ENCODE peak calls at places on chromosome 1, in eight cellular contexts. One of them, this sample, is unnamed.

GRCh38 chr1:57605933-57606332 is 182.1 kb upstream of the DAB1 start:
- DNase-seq in type B pancreatic cell: no peak
- DNase-seq in AG09309: no peak
- DNase-seq in foreskin keratinocyte: no peak
- DNase-seq in tibial nerve: no peak
- DNase-seq in IMR-90: no peak
- DNase-seq in thoracic aorta: no peak
- DNase-seq in GM10248: no peak
- DNase-seq in this sample: no peak

GRCh38 chr1:16175610-16176553 is 20.0 kb upstream of the EPHA2 start:
- DNase-seq in type B pancreatic cell: no peak
- DNase-seq in AG09309: peak
- DNase-seq in foreskin keratinocyte: no peak
- DNase-seq in tibial nerve: peak
- DNase-seq in IMR-90: peak
- DNase-seq in thoracic aorta: peak
- DNase-seq in GM10248: no peak
- DNase-seq in this sample: no peak

GRCh38 chr1:236345728-236346127 is 48.4 kb upstream of the EDARADD start:
- DNase-seq in type B pancreatic cell: no peak
- DNase-seq in AG09309: no peak
- DNase-seq in foreskin keratinocyte: peak
- DNase-seq in tibial nerve: no peak
- DNase-seq in IMR-90: no peak
- DNase-seq in thoracic aorta: no peak
- DNase-seq in GM10248: no peak
- DNase-seq in this sample: no peak

GRCh38 chr1:26015358-26015757 is 6.2 kb upstream of the EXTL1 start:
- DNase-seq in type B pancreatic cell: no peak
- DNase-seq in AG09309: peak
- DNase-seq in foreskin keratinocyte: no peak
- DNase-seq in tibial nerve: no peak
- DNase-seq in IMR-90: peak
- DNase-seq in thoracic aorta: no peak
- DNase-seq in GM10248: no peak
- DNase-seq in this sample: no peak

GRCh38 chr1:3834701-3835100 is 22.3 kb downstream of the CEP104 start:
- DNase-seq in type B pancreatic cell: no peak
- DNase-seq in AG09309: no peak
- DNase-seq in foreskin keratinocyte: no peak
- DNase-seq in tibial nerve: no peak
- DNase-seq in IMR-90: no peak
- DNase-seq in thoracic aorta: no peak
- DNase-seq in GM10248: no peak
- DNase-seq in this sample: no peak

GRCh38 chr1:206700445-206701036 is 15.8 kb downstream of the MAPKAPK2 start:
- DNase-seq in type B pancreatic cell: no peak
- DNase-seq in AG09309: no peak
- DNase-seq in foreskin keratinocyte: no peak
- DNase-seq in tibial nerve: no peak
- DNase-seq in IMR-90: peak
- DNase-seq in thoracic aorta: no peak
- DNase-seq in GM10248: no peak
- DNase-seq in this sample: peak

GRCh38 chr1:3222042-3222692 is 153.2 kb downstream of the PRDM16 start:
- DNase-seq in type B pancreatic cell: no peak
- DNase-seq in AG09309: no peak
- DNase-seq in foreskin keratinocyte: no peak
- DNase-seq in tibial nerve: no peak
- DNase-seq in IMR-90: no peak
- DNase-seq in thoracic aorta: no peak
- DNase-seq in GM10248: no peak
- DNase-seq in this sample: no peak

GRCh38 chr1:91650764-91651163 is 150.1 kb downstream of the CDC7 start:
- DNase-seq in type B pancreatic cell: no peak
- DNase-seq in AG09309: peak
- DNase-seq in foreskin keratinocyte: peak
- DNase-seq in tibial nerve: peak
- DNase-seq in IMR-90: peak
- DNase-seq in thoracic aorta: peak
- DNase-seq in GM10248: no peak
- DNase-seq in this sample: no peak

GRCh38 chr1:54610048-54610447 is 13.3 kb downstream of the FAM151A start:
- DNase-seq in type B pancreatic cell: no peak
- DNase-seq in AG09309: no peak
- DNase-seq in foreskin keratinocyte: no peak
- DNase-seq in tibial nerve: no peak
- DNase-seq in IMR-90: peak
- DNase-seq in thoracic aorta: no peak
- DNase-seq in GM10248: no peak
- DNase-seq in this sample: no peak

GRCh38 chr1:38020361-38020760 is 7.8 kb downstream of the UTP11 start:
- DNase-seq in type B pancreatic cell: no peak
- DNase-seq in AG09309: no peak
- DNase-seq in foreskin keratinocyte: no peak
- DNase-seq in tibial nerve: no peak
- DNase-seq in IMR-90: peak
- DNase-seq in thoracic aorta: no peak
- DNase-seq in GM10248: no peak
- DNase-seq in this sample: no peak

GRCh38 chr1:171841931-171842723 is 829 bp downstream of the DNM3 start:
- DNase-seq in type B pancreatic cell: peak
- DNase-seq in AG09309: no peak
- DNase-seq in foreskin keratinocyte: no peak
- DNase-seq in tibial nerve: no peak
- DNase-seq in IMR-90: no peak
- DNase-seq in thoracic aorta: no peak
- DNase-seq in GM10248: peak
- DNase-seq in this sample: peak

GRCh38 chr1:220818421-220819173 is 31.9 kb downstream of the MTARC1 start:
- DNase-seq in type B pancreatic cell: no peak
- DNase-seq in AG09309: peak
- DNase-seq in foreskin keratinocyte: no peak
- DNase-seq in tibial nerve: no peak
- DNase-seq in IMR-90: peak
- DNase-seq in thoracic aorta: no peak
- DNase-seq in GM10248: no peak
- DNase-seq in this sample: no peak

GRCh38 chr1:179287946-179288345 is 5.7 kb upstream of the SOAT1 start:
- DNase-seq in type B pancreatic cell: no peak
- DNase-seq in AG09309: no peak
- DNase-seq in foreskin keratinocyte: no peak
- DNase-seq in tibial nerve: no peak
- DNase-seq in IMR-90: no peak
- DNase-seq in thoracic aorta: no peak
- DNase-seq in GM10248: no peak
- DNase-seq in this sample: no peak

GRCh38 chr1:201703646-201704438 is 125.1 kb upstream of the IPO9 start:
- DNase-seq in type B pancreatic cell: peak
- DNase-seq in AG09309: no peak
- DNase-seq in foreskin keratinocyte: no peak
- DNase-seq in tibial nerve: peak
- DNase-seq in IMR-90: peak
- DNase-seq in thoracic aorta: no peak
- DNase-seq in GM10248: peak
- DNase-seq in this sample: peak

GRCh38 chr1:30738040-30738441 is 14.7 kb upstream of the MATN1 start:
- DNase-seq in type B pancreatic cell: no peak
- DNase-seq in AG09309: no peak
- DNase-seq in foreskin keratinocyte: no peak
- DNase-seq in tibial nerve: no peak
- DNase-seq in IMR-90: no peak
- DNase-seq in thoracic aorta: no peak
- DNase-seq in GM10248: no peak
- DNase-seq in this sample: no peak
- TF ChIP-seq CTCF in type B pancreatic cell: no peak
- TF ChIP-seq CTCF in AG09309: no peak
- TF ChIP-seq CTCF in foreskin keratinocyte: no peak
- TF ChIP-seq CTCF in tibial nerve: no peak
- TF ChIP-seq CTCF in IMR-90: no peak
- TF ChIP-seq CTCF in thoracic aorta: no peak
- TF ChIP-seq CTCF in GM10248: no peak
- TF ChIP-seq CTCF in this sample: no peak

DNA sequence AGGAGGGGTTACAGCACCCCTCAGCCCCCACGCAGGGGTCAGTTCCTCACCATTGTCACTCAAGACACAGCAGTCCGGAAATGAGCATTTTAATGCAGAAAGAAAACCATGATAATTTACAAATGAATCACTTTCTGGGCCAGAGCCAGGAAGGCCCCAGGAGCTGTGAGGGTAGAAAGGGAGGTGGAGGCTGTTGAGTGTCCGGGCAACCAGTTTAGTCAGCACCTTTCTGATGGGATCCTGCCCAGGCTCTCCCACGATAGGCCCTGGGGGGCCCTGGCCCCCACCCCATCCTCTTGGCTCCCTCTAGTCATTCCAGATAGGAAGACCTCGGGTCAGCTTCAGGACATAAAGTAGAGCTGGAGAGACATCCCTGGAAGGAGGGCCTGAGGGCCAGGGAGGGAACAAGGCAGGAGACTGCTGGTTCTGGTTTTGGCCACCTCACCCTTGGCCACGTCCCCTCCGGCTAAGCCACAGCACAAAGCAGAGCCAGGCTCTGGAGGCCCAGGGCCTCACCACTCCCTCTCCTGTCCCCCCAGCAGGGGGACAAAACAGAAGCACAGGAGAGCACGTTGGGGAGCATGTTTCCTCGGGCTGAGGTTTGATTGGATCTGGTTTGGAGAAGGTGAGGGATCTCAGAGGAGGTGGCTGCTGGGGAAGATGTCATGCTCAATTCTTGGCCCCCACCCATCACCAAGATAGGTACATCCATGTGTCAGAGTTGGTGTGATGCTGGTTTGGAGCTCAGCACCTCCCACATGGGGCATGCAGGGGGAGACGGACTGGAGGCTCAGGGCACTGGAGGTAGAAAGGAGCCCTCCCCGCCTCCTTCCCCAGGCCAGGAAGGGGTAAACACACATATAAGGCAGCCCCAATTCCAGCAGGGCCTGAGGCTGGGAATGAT is 20.6 kb downstream of the ETNK2 start:
- DNase-seq in type B pancreatic cell: no peak
- DNase-seq in AG09309: peak
- DNase-seq in foreskin keratinocyte: peak
- DNase-seq in tibial nerve: no peak
- DNase-seq in IMR-90: peak
- DNase-seq in thoracic aorta: no peak
- DNase-seq in GM10248: no peak
- DNase-seq in this sample: no peak
- TF ChIP-seq CTCF in type B pancreatic cell: no peak
- TF ChIP-seq CTCF in AG09309: peak
- TF ChIP-seq CTCF in foreskin keratinocyte: peak
- TF ChIP-seq CTCF in tibial nerve: no peak
- TF ChIP-seq CTCF in IMR-90: peak
- TF ChIP-seq CTCF in thoracic aorta: no peak
- TF ChIP-seq CTCF in GM10248: no peak
- TF ChIP-seq CTCF in this sample: no peak

DNA sequence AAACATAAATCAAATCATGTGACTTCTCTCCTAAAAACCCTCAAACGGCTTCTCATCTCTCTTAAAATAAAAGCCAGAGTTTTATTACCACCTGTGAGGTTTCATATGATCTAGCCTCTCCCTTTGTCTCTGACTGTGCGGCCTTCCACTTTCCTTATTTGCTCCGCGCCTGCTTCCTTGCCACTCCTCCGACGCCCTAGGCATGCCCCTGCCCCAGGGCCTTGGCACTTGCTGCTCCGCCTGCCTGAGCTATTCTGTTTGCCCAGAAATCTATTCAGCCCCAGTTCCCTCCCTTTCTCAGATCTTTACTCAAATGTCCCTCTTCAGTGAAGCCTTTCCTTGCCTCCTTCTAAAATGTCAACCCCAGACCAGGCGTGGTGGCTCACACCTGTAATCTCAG is 57.5 kb upstream of the DISP3 start:
- DNase-seq in type B pancreatic cell: no peak
- DNase-seq in AG09309: no peak
- DNase-seq in foreskin keratinocyte: no peak
- DNase-seq in tibial nerve: no peak
- DNase-seq in IMR-90: no peak
- DNase-seq in thoracic aorta: no peak
- DNase-seq in GM10248: no peak
- DNase-seq in this sample: no peak
- TF ChIP-seq CTCF in type B pancreatic cell: no peak
- TF ChIP-seq CTCF in AG09309: no peak
- TF ChIP-seq CTCF in foreskin keratinocyte: no peak
- TF ChIP-seq CTCF in tibial nerve: no peak
- TF ChIP-seq CTCF in IMR-90: no peak
- TF ChIP-seq CTCF in thoracic aorta: no peak
- TF ChIP-seq CTCF in GM10248: no peak
- TF ChIP-seq CTCF in this sample: no peak

DNA sequence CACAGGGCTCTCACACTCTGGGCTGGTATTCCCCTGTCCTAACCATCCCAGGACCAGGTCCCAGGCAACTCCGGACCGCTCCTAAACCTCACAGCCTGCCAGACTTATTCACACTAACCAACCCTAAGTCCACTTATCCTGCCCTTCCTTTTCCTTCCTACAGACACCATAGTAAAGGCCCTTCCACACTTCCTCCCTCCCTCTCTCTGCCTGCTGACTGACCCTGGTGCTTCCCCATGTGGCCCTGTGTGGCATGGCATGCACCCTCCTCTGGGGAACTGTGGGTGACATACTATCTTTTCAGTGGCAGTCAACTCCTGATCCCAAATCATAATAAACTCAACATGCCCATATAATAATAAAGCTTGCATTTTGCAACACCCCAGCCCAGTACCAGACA is 155.1 kb upstream of the DNAH14 start:
- DNase-seq in type B pancreatic cell: no peak
- DNase-seq in AG09309: no peak
- DNase-seq in foreskin keratinocyte: no peak
- DNase-seq in tibial nerve: no peak
- DNase-seq in IMR-90: no peak
- DNase-seq in thoracic aorta: no peak
- DNase-seq in GM10248: no peak
- DNase-seq in this sample: no peak
- TF ChIP-seq CTCF in type B pancreatic cell: peak
- TF ChIP-seq CTCF in AG09309: no peak
- TF ChIP-seq CTCF in foreskin keratinocyte: peak
- TF ChIP-seq CTCF in tibial nerve: no peak
- TF ChIP-seq CTCF in IMR-90: no peak
- TF ChIP-seq CTCF in thoracic aorta: no peak
- TF ChIP-seq CTCF in GM10248: no peak
- TF ChIP-seq CTCF in this sample: no peak

This sample was measured in activated B cell treated with CpG ODN at 0.5 μM for 24 hours.